ENCODE peak calls at places on chromosomes 5 and 9, in seven cellular contexts. One of them, this sample, is unnamed.

GRCh38 chr5:118068886-118069285 is 919.5 kb downstream of the DTWD2 start:
- DNase-seq in AG09309: no peak
- DNase-seq in fibroblast of pulmonary artery: no peak
- DNase-seq in sigmoid colon: no peak
- DNase-seq in lower lobe of right lung: no peak
- DNase-seq in endodermal cell: no peak
- DNase-seq in heart left ventricle: no peak
- DNase-seq in this sample: no peak

GRCh38 chr5:167634432-167634831 is 657.0 kb upstream of the WWC1 start:
- DNase-seq in fibroblast of pulmonary artery: peak
- DNase-seq in AG09309: peak
- DNase-seq in endodermal cell: no peak
- DNase-seq in heart left ventricle: no peak
- DNase-seq in sigmoid colon: no peak
- DNase-seq in lower lobe of right lung: no peak
- DNase-seq in this sample: peak

GRCh38 chr5:151496041-151496484 is 48.7 kb downstream of the SLC36A1 start:
- DNase-seq in heart left ventricle: no peak
- DNase-seq in fibroblast of pulmonary artery: peak
- DNase-seq in endodermal cell: peak
- DNase-seq in lower lobe of right lung: no peak
- DNase-seq in sigmoid colon: no peak
- DNase-seq in AG09309: no peak
- DNase-seq in this sample: no peak

GRCh38 chr9:33198163-33198562 is 31.0 kb upstream of the B4GALT1 start:
- DNase-seq in lower lobe of right lung: no peak
- DNase-seq in AG09309: peak
- DNase-seq in heart left ventricle: peak
- DNase-seq in fibroblast of pulmonary artery: peak
- DNase-seq in sigmoid colon: peak
- DNase-seq in endodermal cell: no peak
- DNase-seq in this sample: no peak

GRCh38 chr9:100485196-100485595 is 12.2 kb downstream of the TMEFF1 start:
- DNase-seq in sigmoid colon: no peak
- DNase-seq in endodermal cell: no peak
- DNase-seq in lower lobe of right lung: no peak
- DNase-seq in AG09309: no peak
- DNase-seq in fibroblast of pulmonary artery: peak
- DNase-seq in heart left ventricle: no peak
- DNase-seq in this sample: no peak

GRCh38 chr5:31407921-31408714 is 123.8 kb downstream of the DROSHA start:
- DNase-seq in sigmoid colon: no peak
- DNase-seq in lower lobe of right lung: no peak
- DNase-seq in fibroblast of pulmonary artery: no peak
- DNase-seq in endodermal cell: no peak
- DNase-seq in heart left ventricle: no peak
- DNase-seq in AG09309: peak
- DNase-seq in this sample: no peak

GRCh38 chr5:81234299-81234698 is 1.2 kb downstream of the CKMT2 start:
- DNase-seq in endodermal cell: no peak
- DNase-seq in lower lobe of right lung: no peak
- DNase-seq in fibroblast of pulmonary artery: no peak
- DNase-seq in sigmoid colon: no peak
- DNase-seq in heart left ventricle: no peak
- DNase-seq in AG09309: no peak
- DNase-seq in this sample: no peak

GRCh38 chr5:10760033-10760975 is 730 bp downstream of the DAP start:
- DNase-seq in lower lobe of right lung: peak
- DNase-seq in heart left ventricle: peak
- DNase-seq in fibroblast of pulmonary artery: peak
- DNase-seq in sigmoid colon: peak
- DNase-seq in AG09309: peak
- DNase-seq in endodermal cell: peak
- DNase-seq in this sample: no peak

GRCh38 chr9:95249986-95250385 is 67.5 kb downstream of the FANCC start:
- DNase-seq in lower lobe of right lung: no peak
- DNase-seq in AG09309: no peak
- DNase-seq in fibroblast of pulmonary artery: no peak
- DNase-seq in sigmoid colon: no peak
- DNase-seq in endodermal cell: no peak
- DNase-seq in heart left ventricle: no peak
- DNase-seq in this sample: no peak

GRCh38 chr9:94204174-94204573 is 54.9 kb upstream of the ZNF169 start:
- DNase-seq in endodermal cell: no peak
- DNase-seq in sigmoid colon: no peak
- DNase-seq in AG09309: no peak
- DNase-seq in fibroblast of pulmonary artery: no peak
- DNase-seq in heart left ventricle: no peak
- DNase-seq in lower lobe of right lung: no peak
- DNase-seq in this sample: no peak

GRCh38 chr5:127013407-127013806 is 17.0 kb downstream of the MARCHF3 start:
- DNase-seq in lower lobe of right lung: no peak
- DNase-seq in AG09309: no peak
- DNase-seq in fibroblast of pulmonary artery: no peak
- DNase-seq in sigmoid colon: no peak
- DNase-seq in endodermal cell: no peak
- DNase-seq in heart left ventricle: no peak
- DNase-seq in this sample: no peak

GRCh38 chr5:82375488-82376294 is 97.5 kb upstream of the RPS23 start:
- DNase-seq in endodermal cell: no peak
- DNase-seq in heart left ventricle: no peak
- DNase-seq in sigmoid colon: no peak
- DNase-seq in AG09309: no peak
- DNase-seq in fibroblast of pulmonary artery: no peak
- DNase-seq in lower lobe of right lung: no peak
- DNase-seq in this sample: no peak

GRCh38 chr5:142684508-142685031 is 1.3 kb downstream of the FGF1 start:
- DNase-seq in heart left ventricle: no peak
- DNase-seq in sigmoid colon: no peak
- DNase-seq in lower lobe of right lung: no peak
- DNase-seq in AG09309: no peak
- DNase-seq in endodermal cell: peak
- DNase-seq in fibroblast of pulmonary artery: no peak
- DNase-seq in this sample: no peak

GRCh38 chr9:120348951-120349429 is 231.0 kb downstream of the CDK5RAP2 start:
- DNase-seq in sigmoid colon: no peak
- DNase-seq in lower lobe of right lung: no peak
- DNase-seq in heart left ventricle: no peak
- DNase-seq in AG09309: no peak
- DNase-seq in fibroblast of pulmonary artery: peak
- DNase-seq in endodermal cell: peak
- DNase-seq in this sample: no peak

GRCh38 chr5:173326501-173326960 is 1.7 kb downstream of the STC2 start:
- DNase-seq in AG09309: no peak
- DNase-seq in lower lobe of right lung: no peak
- DNase-seq in fibroblast of pulmonary artery: peak
- DNase-seq in sigmoid colon: no peak
- DNase-seq in heart left ventricle: no peak
- DNase-seq in endodermal cell: peak
- DNase-seq in this sample: peak

DNA sequence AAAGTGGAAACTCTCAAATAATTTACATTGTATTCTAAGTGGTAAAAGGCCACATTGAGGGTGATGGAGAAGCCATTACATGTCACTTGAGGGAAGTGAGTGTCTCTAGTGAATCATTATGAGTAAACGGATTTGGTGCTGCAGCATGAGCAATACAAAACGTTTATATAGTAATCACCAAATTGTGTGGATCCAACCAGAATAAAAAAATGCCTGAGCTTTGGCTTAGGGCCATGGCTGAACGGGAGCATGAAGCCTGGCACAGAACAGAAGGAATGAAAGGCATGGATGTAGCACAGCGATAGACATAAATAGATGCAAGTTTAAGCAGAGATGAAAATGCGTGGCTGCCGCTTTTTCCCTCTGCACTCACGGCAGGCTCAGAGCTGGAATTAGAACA is 58.3 kb downstream of the PTTG1 start:
- DNase-seq in heart left ventricle: no peak
- DNase-seq in sigmoid colon: no peak
- DNase-seq in lower lobe of right lung: no peak
- DNase-seq in endodermal cell: no peak
- DNase-seq in AG09309: peak
- DNase-seq in fibroblast of pulmonary artery: peak
- DNase-seq in this sample: peak
- H3K4me3 ChIP-seq in heart left ventricle: no peak
- H3K4me3 ChIP-seq in sigmoid colon: no peak
- H3K4me3 ChIP-seq in lower lobe of right lung: no peak
- H3K4me3 ChIP-seq in endodermal cell: no peak
- H3K4me3 ChIP-seq in AG09309: no peak
- H3K4me3 ChIP-seq in fibroblast of pulmonary artery: no peak
- H3K4me3 ChIP-seq in this sample: no peak

GRCh38 chr5:72529383-72529782 is 22.2 kb upstream of the ZNF366 start:
- DNase-seq in fibroblast of pulmonary artery: no peak
- DNase-seq in sigmoid colon: no peak
- DNase-seq in AG09309: no peak
- DNase-seq in heart left ventricle: no peak
- DNase-seq in lower lobe of right lung: no peak
- DNase-seq in endodermal cell: peak
- DNase-seq in this sample: no peak

GRCh38 chr5:72522607-72523006 is 15.4 kb upstream of the ZNF366 start:
- DNase-seq in AG09309: no peak
- DNase-seq in fibroblast of pulmonary artery: no peak
- DNase-seq in sigmoid colon: no peak
- DNase-seq in endodermal cell: no peak
- DNase-seq in heart left ventricle: no peak
- DNase-seq in lower lobe of right lung: no peak
- DNase-seq in this sample: no peak

GRCh38 chr5:72525816-72526215 is 18.6 kb upstream of the ZNF366 start:
- DNase-seq in lower lobe of right lung: no peak
- DNase-seq in AG09309: peak
- DNase-seq in heart left ventricle: no peak
- DNase-seq in sigmoid colon: no peak
- DNase-seq in fibroblast of pulmonary artery: peak
- DNase-seq in endodermal cell: no peak
- DNase-seq in this sample: peak

GRCh38 chr5:72519191-72519590 is 12.0 kb upstream of the ZNF366 start:
- DNase-seq in heart left ventricle: no peak
- DNase-seq in endodermal cell: no peak
- DNase-seq in fibroblast of pulmonary artery: no peak
- DNase-seq in AG09309: no peak
- DNase-seq in sigmoid colon: no peak
- DNase-seq in lower lobe of right lung: no peak
- DNase-seq in this sample: no peak

GRCh38 chr5:72523960-72524582 is 16.9 kb upstream of the ZNF366 start:
- DNase-seq in endodermal cell: no peak
- DNase-seq in sigmoid colon: no peak
- DNase-seq in lower lobe of right lung: no peak
- DNase-seq in AG09309: peak
- DNase-seq in fibroblast of pulmonary artery: peak
- DNase-seq in heart left ventricle: no peak
- DNase-seq in this sample: peak
- H3K4me3 ChIP-seq in endodermal cell: no peak
- H3K4me3 ChIP-seq in sigmoid colon: no peak
- H3K4me3 ChIP-seq in lower lobe of right lung: no peak
- H3K4me3 ChIP-seq in AG09309: no peak
- H3K4me3 ChIP-seq in fibroblast of pulmonary artery: no peak
- H3K4me3 ChIP-seq in heart left ventricle: no peak
- H3K4me3 ChIP-seq in this sample: no peak

GRCh38 chr9:113223963-113224362 is 2.6 kb downstream of the SLC31A1 start:
- DNase-seq in sigmoid colon: no peak
- DNase-seq in endodermal cell: no peak
- DNase-seq in fibroblast of pulmonary artery: peak
- DNase-seq in heart left ventricle: no peak
- DNase-seq in lower lobe of right lung: no peak
- DNase-seq in AG09309: peak
- DNase-seq in this sample: no peak
- H3K4me3 ChIP-seq in sigmoid colon: no peak
- H3K4me3 ChIP-seq in endodermal cell: no peak
- H3K4me3 ChIP-seq in fibroblast of pulmonary artery: no peak
- H3K4me3 ChIP-seq in heart left ventricle: no peak
- H3K4me3 ChIP-seq in lower lobe of right lung: no peak
- H3K4me3 ChIP-seq in AG09309: no peak
- H3K4me3 ChIP-seq in this sample: no peak

GRCh38 chr9:134328841-134329575 is 2.8 kb downstream of the RXRA start:
- DNase-seq in lower lobe of right lung: peak
- DNase-seq in heart left ventricle: peak
- DNase-seq in sigmoid colon: peak
- DNase-seq in endodermal cell: no peak
- DNase-seq in AG09309: no peak
- DNase-seq in fibroblast of pulmonary artery: peak
- DNase-seq in this sample: no peak
- H3K4me3 ChIP-seq in lower lobe of right lung: peak
- H3K4me3 ChIP-seq in heart left ventricle: peak
- H3K4me3 ChIP-seq in sigmoid colon: peak
- H3K4me3 ChIP-seq in endodermal cell: peak
- H3K4me3 ChIP-seq in AG09309: peak
- H3K4me3 ChIP-seq in fibroblast of pulmonary artery: peak
- H3K4me3 ChIP-seq in this sample: peak